ENCODE peak calls at places on chromosomes 13 and 19, in ten cellular contexts. J, C, S, R, M, W, P, N, K and G are unnamed samples.

GRCh38 chr19:8487137-8487851 is 15.1 kb downstream of the PRAM1 start:
- DNase-seq in J (peak; percentile 45), C (no peak), S (peak; percentile 40), R (peak; percentile 76), M (no peak), W (no peak), P (no peak), N (peak; percentile 48), K (no peak), G (no peak)

GRCh38 chr19:45852941-45853340 is 10.0 kb downstream of the SYMPK start:
- DNase-seq in J (no peak), C (no peak), S (no peak), R (no peak), M (no peak), W (no peak), P (no peak), N (no peak), K (no peak), G (no peak)

GRCh38 chr19:16888629-16889371 is at the start of gene F2RL3:
- DNase-seq in J (no peak), C (peak; percentile 86), S (no peak), R (no peak), M (peak; percentile 46), W (no peak), P (no peak), N (no peak), K (no peak), G (no peak)

GRCh38 chr19:802888-803561 is 5.8 kb downstream of the PTBP1 start:
- DNase-seq in J (no peak), C (peak; percentile 45), S (no peak), R (no peak), M (peak; percentile 37), W (no peak), P (no peak), N (no peak), K (no peak), G (no peak)

GRCh38 chr19:3383121-3383722 is 16.8 kb downstream of the NFIC start:
- DNase-seq in J (no peak), C (no peak), S (no peak), R (no peak), M (no peak), W (no peak), P (no peak), N (no peak), K (no peak), G (no peak)

GRCh38 chr19:42179501-42179817 is 38.0 kb downstream of the DEDD2 start:
- DNase-seq in J (no peak), C (no peak), S (no peak), R (no peak), M (no peak), W (no peak), P (no peak), N (no peak), K (no peak), G (no peak)

GRCh38 chr19:1189419-1189818 is 15.4 kb upstream of the SBNO2 start:
- DNase-seq in J (no peak), C (peak; percentile 55), S (no peak), R (peak; percentile 57), M (no peak), W (no peak), P (no peak), N (peak; percentile 51), K (no peak), G (no peak)

GRCh38 chr13:44243198-44243852 is 130.3 kb upstream of the SERP2 start:
- DNase-seq in J (no peak), C (peak; percentile 98), S (no peak), R (no peak), M (peak; percentile 74), W (no peak), P (peak; percentile 93), N (peak; percentile 55), K (peak; percentile 15), G (peak; percentile 3)

GRCh38 chr13:102310691-102311432 is 91.0 kb downstream of the FGF14 start:
- DNase-seq in J (no peak), C (no peak), S (no peak), R (no peak), M (no peak), W (no peak), P (no peak), N (no peak), K (no peak), G (no peak)

GRCh38 chr19:58022283-58022660 is 11.6 kb upstream of the ZSCAN1 start:
- DNase-seq in J (no peak), C (no peak), S (no peak), R (no peak), M (no peak), W (no peak), P (no peak), N (no peak), K (no peak), G (no peak)

GRCh38 chr13:33931397-33931987 is 113.5 kb downstream of the RFC3 start:
- DNase-seq in J (no peak), C (peak; percentile 70), S (no peak), R (no peak), M (peak; percentile 65), W (no peak), P (peak; percentile 95), N (peak; percentile 52), K (peak; percentile 39), G (peak; percentile 40)

GRCh38 chr13:20118268-20119140 is 42.3 kb downstream of the GJA3 start:
- DNase-seq in J (peak; percentile 45), C (peak; percentile 42), S (peak; percentile 44), R (peak; percentile 51), M (peak; percentile 53), W (no peak), P (peak; percentile 79), N (peak; percentile 34), K (no peak), G (no peak)

GRCh38 chr19:55640577-55641375 is at the start of gene ZNF580:
- DNase-seq in J (peak; percentile 58), C (peak; percentile 70), S (no peak), R (peak; percentile 50), M (peak; percentile 91), W (peak; percentile 38), P (peak; percentile 81), N (peak; percentile 93), K (peak; percentile 65), G (peak; percentile 80)

GRCh38 chr13:66691149-66691548 is 539.0 kb downstream of the PCDH9 start:
- DNase-seq in J (no peak), C (no peak), S (no peak), R (no peak), M (no peak), W (no peak), P (no peak), N (no peak), K (no peak), G (no peak)

GRCh38 chr13:109697936-109698335 is 88.4 kb downstream of the IRS2 start:
- DNase-seq in J (no peak), C (no peak), S (no peak), R (no peak), M (no peak), W (no peak), P (no peak), N (no peak), K (no peak), G (no peak)

GRCh38 chr13:112905990-112906641 is 62.9 kb upstream of the MCF2L start:
- DNase-seq in J (no peak), C (no peak), S (no peak), R (no peak), M (no peak), W (no peak), P (no peak), N (no peak), K (peak; percentile 41), G (no peak)

GRCh38 chr13:107715496-107715895 is 499.8 kb downstream of the LIG4 start:
- DNase-seq in J (no peak), C (no peak), S (no peak), R (no peak), M (no peak), W (no peak), P (no peak), N (no peak), K (no peak), G (no peak)

GRCh38 chr19:45099465-45100201 is 6.7 kb downstream of the PPP1R37 start:
- DNase-seq in J (no peak), C (peak; percentile 32), S (no peak), R (no peak), M (no peak), W (no peak), P (no peak), N (no peak), K (no peak), G (no peak)

GRCh38 chr19:14954071-14954655 is 12.9 kb downstream of the OR7C2 start:
- DNase-seq in J (no peak), C (no peak), S (no peak), R (no peak), M (no peak), W (no peak), P (no peak), N (no peak), K (no peak), G (no peak)

GRCh38 chr13:79637086-79637763 is 156.3 kb downstream of the NDFIP2 start:
- DNase-seq in J (no peak), C (no peak), S (no peak), R (no peak), M (peak; percentile 90), W (no peak), P (no peak), N (peak; percentile 12), K (no peak), G (no peak)

GRCh38 chr19:400976-401835 is 7.7 kb downstream of the C2CD4C start:
- DNase-seq in J (no peak), C (no peak), S (no peak), R (no peak), M (no peak), W (no peak), P (no peak), N (no peak), K (no peak), G (no peak)

GRCh38 chr13:38141792-38142191 is 207.9 kb upstream of the UFM1 start:
- DNase-seq in J (no peak), C (no peak), S (no peak), R (no peak), M (peak; percentile 58), W (no peak), P (no peak), N (peak; percentile 48), K (no peak), G (no peak)

GRCh38 chr13:66803013-66803739 is 427.0 kb downstream of the PCDH9 start:
- DNase-seq in J (no peak), C (no peak), S (no peak), R (no peak), M (no peak), W (no peak), P (no peak), N (no peak), K (no peak), G (no peak)

GRCh38 chr13:20579193-20579592 is 12.2 kb downstream of the IFT88 start:
- DNase-seq in J (no peak), C (no peak), S (no peak), R (no peak), M (no peak), W (no peak), P (no peak), N (no peak), K (no peak), G (no peak)

GRCh38 chr19:12885749-12886706 is 973 bp downstream of the KLF1 start:
- DNase-seq in J (no peak), C (no peak), S (no peak), R (no peak), M (no peak), W (no peak), P (no peak), N (no peak), K (no peak), G (no peak)

GRCh38 chr13:98467263-98467985 is 109.5 kb downstream of the STK24 start:
- DNase-seq in J (no peak), C (no peak), S (no peak), R (no peak), M (no peak), W (no peak), P (no peak), N (no peak), K (no peak), G (no peak)